ENCODE peak calls at places on chromosomes 12 and 14, in six cellular contexts. M, A, S, N, B and C are unnamed samples.

GRCh38 chr14:29458547-29458946 is 469.1 kb downstream of the PRKD1 start:
- DNase-seq in M (no peak), A (no peak), S (no peak), N (no peak), B (no peak), C (no peak)

GRCh38 chr14:38290601-38291190 is 34.8 kb upstream of the CLEC14A start:
- DNase-seq in M (no peak), A (no peak), S (no peak), N (no peak), B (peak), C (no peak)

GRCh38 chr14:24310666-24311604 is at the start of gene LTB4R:
- DNase-seq in M (peak), A (no peak), S (peak), N (peak), B (peak), C (no peak)

GRCh38 chr12:97927991-97928390 is 465.4 kb downstream of the RMST start:
- DNase-seq in M (no peak), A (no peak), S (no peak), N (no peak), B (no peak), C (no peak)

GRCh38 chr12:73083736-73084135 is 811.6 kb downstream of the TRHDE start:
- DNase-seq in M (no peak), A (no peak), S (no peak), N (no peak), B (no peak), C (no peak)

GRCh38 chr12:108635201-108635996 is 1.7 kb upstream of the SELPLG start:
- DNase-seq in M (peak), A (no peak), S (peak), N (no peak), B (no peak), C (no peak)

GRCh38 chr12:19316420-19316819 is 122.9 kb upstream of the AEBP2 start:
- DNase-seq in M (no peak), A (no peak), S (no peak), N (no peak), B (peak), C (no peak)

GRCh38 chr12:24661657-24662096 is 287.2 kb downstream of the BCAT1 start:
- DNase-seq in M (no peak), A (peak), S (no peak), N (peak), B (peak), C (no peak)

GRCh38 chr12:23906329-23906728 is 43.1 kb downstream of the SOX5 start:
- DNase-seq in M (no peak), A (no peak), S (no peak), N (no peak), B (no peak), C (no peak)

GRCh38 chr12:119340604-119341003 is 6.1 kb downstream of the CCDC60 start:
- DNase-seq in M (no peak), A (no peak), S (no peak), N (no peak), B (no peak), C (no peak)

GRCh38 chr14:59425322-59425945 is 39.7 kb downstream of the GPR135 start:
- DNase-seq in M (no peak), A (no peak), S (no peak), N (no peak), B (no peak), C (no peak)

GRCh38 chr14:103961928-103962578 is 19.7 kb upstream of the RD3L start:
- DNase-seq in M (no peak), A (no peak), S (no peak), N (no peak), B (peak), C (no peak)

GRCh38 chr12:104374071-104374470 is 70.5 kb downstream of the EID3 start:
- DNase-seq in M (no peak), A (no peak), S (no peak), N (no peak), B (no peak), C (no peak)

GRCh38 chr14:68784298-68784910 is 8.5 kb downstream of the ZFP36L1 start:
- DNase-seq in M (no peak), A (no peak), S (no peak), N (no peak), B (peak), C (peak)

GRCh38 chr12:22658214-22658613 is 33.2 kb downstream of the ETNK1 start:
- DNase-seq in M (no peak), A (no peak), S (no peak), N (no peak), B (peak), C (no peak)

GRCh38 chr12:104583311-104583710 is 126.6 kb downstream of the CHST11 start:
- DNase-seq in M (peak), A (no peak), S (no peak), N (no peak), B (no peak), C (no peak)

GRCh38 chr12:77723308-77723707 is 107.4 kb upstream of the NAV3 start:
- DNase-seq in M (no peak), A (no peak), S (no peak), N (no peak), B (peak), C (no peak)

GRCh38 chr14:77409131-77409533 is 14.2 kb downstream of the NOXRED1 start:
- DNase-seq in M (no peak), A (no peak), S (no peak), N (no peak), B (peak), C (no peak)

GRCh38 chr14:51431033-51431709 is 191.1 kb downstream of the TMX1 start:
- DNase-seq in M (no peak), A (no peak), S (no peak), N (no peak), B (no peak), C (no peak)

GRCh38 chr12:107458163-107458562 is 227.4 kb upstream of the PWP1 start:
- DNase-seq in M (no peak), A (no peak), S (no peak), N (no peak), B (peak), C (no peak)

GRCh38 chr12:71686658-71687025 is 760 bp downstream of the TMEM19 start:
- DNase-seq in M (no peak), A (no peak), S (no peak), N (no peak), B (peak), C (no peak)

GRCh38 chr14:33126433-33126832 is 187.8 kb downstream of the NPAS3 start:
- DNase-seq in M (no peak), A (no peak), S (no peak), N (no peak), B (no peak), C (no peak)

GRCh38 chr12:76450690-76451089 is 102.5 kb upstream of the BBS10 start:
- DNase-seq in M (no peak), A (no peak), S (no peak), N (no peak), B (peak), C (no peak)

GRCh38 chr12:15931590-15932053 is 20.5 kb downstream of the DERA start:
- DNase-seq in M (no peak), A (no peak), S (no peak), N (no peak), B (no peak), C (no peak)

GRCh38 chr12:52209321-52209720 is 17.5 kb upstream of the KRT80 start:
- DNase-seq in M (no peak), A (peak), S (no peak), N (peak), B (peak), C (no peak)

GRCh38 chr12:52892193-52892852 is 12.6 kb downstream of the KRT8 start:
- DNase-seq in M (no peak), A (no peak), S (no peak), N (no peak), B (no peak), C (no peak)

GRCh38 chr12:113359939-113360748 is 1.8 kb downstream of the PLBD2 start:
- DNase-seq in M (no peak), A (no peak), S (no peak), N (no peak), B (no peak), C (no peak)

GRCh38 chr12:12786716-12787601 is 1.5 kb downstream of the APOLD1 start:
- DNase-seq in M (peak), A (no peak), S (peak), N (peak), B (peak), C (peak)

GRCh38 chr14:52862652-52863338 is 71.4 kb upstream of the GNPNAT1 start:
- DNase-seq in M (no peak), A (no peak), S (no peak), N (no peak), B (peak), C (no peak)

GRCh38 chr14:61034416-61035100 is 53.5 kb downstream of the SLC38A6 start:
- DNase-seq in M (peak), A (no peak), S (no peak), N (peak), B (peak), C (no peak)

GRCh38 chr12:95083938-95084337 is 10.5 kb upstream of the NR2C1 start:
- DNase-seq in M (no peak), A (no peak), S (no peak), N (no peak), B (no peak), C (no peak)

GRCh38 chr12:1907652-1908611 is 10.5 kb downstream of the CACNA2D4 start:
- DNase-seq in M (no peak), A (no peak), S (no peak), N (peak), B (no peak), C (peak)

GRCh38 chr14:101123639-101124525 is 220.4 kb upstream of the RTL1 start:
- DNase-seq in M (no peak), A (peak), S (peak), N (no peak), B (no peak), C (no peak)

GRCh38 chr12:27615331-27615891 is 80.8 kb upstream of the REP15 start:
- DNase-seq in M (no peak), A (no peak), S (no peak), N (no peak), B (no peak), C (no peak)

DNA sequence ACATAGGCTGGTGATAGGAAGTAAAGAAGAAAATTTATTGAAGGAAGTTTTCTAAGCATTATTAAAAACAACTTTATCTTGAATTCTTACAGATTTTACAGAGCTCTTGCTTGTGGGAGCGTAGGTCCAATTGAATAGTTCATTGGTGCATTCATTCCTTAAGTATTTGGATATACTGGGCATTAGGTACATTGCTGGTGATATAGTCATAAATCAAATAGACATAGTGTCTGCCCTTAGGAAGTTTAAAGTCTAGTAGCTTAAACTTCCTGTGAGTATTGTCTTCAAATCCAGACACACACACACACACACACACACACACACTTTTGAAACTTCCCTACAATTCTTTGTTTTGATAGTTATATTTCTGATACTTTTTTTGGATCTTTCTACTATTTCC is 226.7 kb downstream of the FUT8 start:
- DNase-seq in M (no peak), A (no peak), S (no peak), N (no peak), B (no peak), C (no peak)
- TF ChIP-seq CTCF in M (no peak), A (no peak), S (no peak), N (no peak), B (no peak), C (no peak)

DNA sequence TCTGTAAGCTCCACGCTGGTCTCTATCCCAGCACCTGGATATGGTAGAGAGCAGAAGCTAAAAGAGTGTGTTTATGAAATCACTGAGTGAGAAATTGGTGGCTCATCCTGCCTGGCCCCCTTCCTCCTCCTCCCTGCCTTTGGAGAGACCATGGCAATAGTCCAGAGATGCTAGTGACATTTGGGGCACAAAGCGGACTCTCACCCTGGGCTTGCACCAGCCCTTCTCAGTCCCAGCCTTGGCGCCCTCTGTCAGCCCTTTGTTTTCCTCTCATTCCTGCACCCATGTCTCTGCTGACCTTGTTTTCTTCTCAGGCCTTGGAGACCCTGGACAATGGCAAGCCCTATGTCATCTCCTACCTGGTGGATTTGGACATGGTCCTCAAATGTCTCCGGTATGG is 18.2 kb downstream of the ALDH2 start:
- DNase-seq in M (no peak), A (no peak), S (no peak), N (no peak), B (no peak), C (no peak)
- TF ChIP-seq CTCF in M (no peak), A (no peak), S (no peak), N (no peak), B (no peak), C (no peak)

DNA sequence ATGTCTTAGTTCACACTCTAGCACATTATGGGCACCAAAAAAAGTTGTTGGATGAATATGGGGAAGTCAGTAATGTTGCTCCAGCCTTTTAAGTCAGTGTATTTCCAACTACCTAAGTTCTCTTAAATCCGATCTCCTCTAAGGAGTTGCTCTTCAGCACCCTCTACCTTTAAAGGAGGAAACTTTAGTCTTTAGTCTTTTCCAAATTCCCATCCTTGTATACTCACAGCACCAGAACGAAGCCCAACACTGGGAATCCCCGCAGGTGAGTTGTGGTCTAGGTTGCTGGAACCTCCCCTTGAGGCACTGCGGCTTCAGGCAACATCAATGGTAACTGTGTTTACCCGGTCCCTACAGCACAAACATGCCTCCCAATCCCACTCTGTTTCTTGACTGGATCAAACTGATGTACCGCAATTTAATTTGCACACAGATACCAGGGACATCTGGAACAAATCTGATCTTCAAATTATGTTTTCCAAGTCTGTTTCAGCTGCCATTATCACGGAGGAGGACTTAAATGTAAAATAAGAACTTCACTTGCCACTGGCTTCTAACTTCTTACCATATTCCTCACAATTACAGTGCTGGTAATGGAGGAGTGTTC is 179.0 kb downstream of the FOXN3 start:
- DNase-seq in M (no peak), A (no peak), S (no peak), N (no peak), B (peak), C (no peak)
- TF ChIP-seq CTCF in M (no peak), A (no peak), S (no peak), N (peak), B (peak), C (peak)

GRCh38 chr14:22434901-22435565 is 154.0 kb downstream of the DAD1 start:
- DNase-seq in M (no peak), A (no peak), S (no peak), N (no peak), B (no peak), C (no peak)

GRCh38 chr14:22432348-22432976 is 156.6 kb downstream of the DAD1 start:
- DNase-seq in M (no peak), A (no peak), S (no peak), N (no peak), B (peak), C (no peak)

GRCh38 chr14:22429546-22429945 is 159.5 kb downstream of the DAD1 start:
- DNase-seq in M (no peak), A (no peak), S (no peak), N (no peak), B (no peak), C (no peak)

GRCh38 chr14:22433059-22433458 is 156.0 kb downstream of the DAD1 start:
- DNase-seq in M (peak), A (no peak), S (no peak), N (no peak), B (no peak), C (no peak)

GRCh38 chr14:22434030-22434429 is 155.0 kb downstream of the DAD1 start:
- DNase-seq in M (no peak), A (no peak), S (no peak), N (no peak), B (no peak), C (no peak)
- TF ChIP-seq CTCF in M (no peak), A (no peak), S (no peak), N (no peak), B (no peak), C (peak)

DNA sequence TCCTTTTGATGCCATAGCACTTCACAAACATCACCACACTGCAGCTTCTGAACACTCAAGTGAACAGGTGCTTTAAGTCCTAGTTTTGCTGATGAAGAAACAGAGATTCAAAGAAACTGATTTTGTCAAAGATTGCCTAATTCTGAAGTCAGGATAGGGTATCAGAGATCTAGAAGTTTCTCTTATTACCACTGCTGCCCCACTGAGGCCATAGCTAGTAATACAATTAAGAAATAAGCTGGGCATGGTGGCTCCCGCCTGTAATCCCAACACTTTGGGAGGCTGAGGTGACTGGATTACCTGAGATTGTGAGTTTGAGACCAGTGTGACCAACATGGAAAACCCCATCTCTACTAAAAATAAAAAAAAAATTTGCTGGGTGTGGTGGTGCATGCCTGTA is 458.3 kb upstream of the SEL1L start:
- DNase-seq in M (no peak), A (no peak), S (no peak), N (no peak), B (peak), C (no peak)
- TF ChIP-seq CTCF in M (peak), A (no peak), S (no peak), N (no peak), B (peak), C (peak)

DNA sequence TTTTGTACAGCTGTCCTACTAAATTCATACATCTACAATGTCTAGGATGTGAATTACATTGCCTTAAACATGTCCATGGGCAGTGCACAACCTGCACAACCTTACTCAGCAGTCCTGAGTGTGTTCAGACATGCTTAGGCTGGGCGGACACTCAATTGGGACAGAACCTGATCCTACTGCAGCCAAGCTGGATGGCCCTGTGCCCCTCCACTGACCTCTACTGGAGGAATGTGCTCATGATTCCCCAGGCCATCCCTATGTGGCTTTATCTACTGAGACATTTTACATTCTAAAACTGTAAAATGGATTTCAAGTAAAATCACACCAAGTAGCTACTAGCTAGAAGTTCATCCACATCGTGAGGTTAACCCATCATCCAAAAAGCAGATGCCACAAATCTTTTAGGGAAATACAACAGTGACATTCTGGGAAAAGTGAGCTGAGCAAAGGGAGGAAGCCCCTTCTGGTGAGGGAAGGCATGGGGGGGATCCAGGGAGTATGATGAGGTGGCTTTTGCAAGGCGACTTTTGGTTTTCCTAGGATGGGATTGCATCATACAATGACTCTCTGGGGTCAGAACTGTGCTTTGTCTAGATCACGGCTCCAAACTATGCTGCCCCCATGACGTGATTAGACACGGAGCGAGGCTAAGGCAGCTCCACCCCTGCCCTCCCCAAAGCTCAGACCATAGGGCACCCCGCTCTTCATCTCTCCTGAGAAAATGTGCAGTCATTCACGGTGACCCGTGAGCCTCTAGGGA is 911.7 kb upstream of the TMEM132C start:
- DNase-seq in M (no peak), A (no peak), S (no peak), N (no peak), B (peak), C (no peak)
- TF ChIP-seq CTCF in M (no peak), A (no peak), S (no peak), N (peak), B (peak), C (peak)